ENCODE peak calls at places on chromosomes 7 and 10, in six cellular contexts. One of them, this sample, is unnamed.

GRCh38 chr7:131164025-131164899 is 163.4 kb upstream of the MKLN1 start:
- DNase-seq in right lobe of liver: no peak
- DNase-seq in sciatic nerve: no peak
- DNase-seq in activated CD4-positive, CD25-positive, alpha-beta regulatory T cell: no peak
- DNase-seq in NCI-H345: no peak
- DNase-seq in Calu3: no peak
- DNase-seq in this sample: no peak

GRCh38 chr7:11552676-11553075 is 279.3 kb downstream of the THSD7A start:
- DNase-seq in right lobe of liver: no peak
- DNase-seq in sciatic nerve: no peak
- DNase-seq in activated CD4-positive, CD25-positive, alpha-beta regulatory T cell: no peak
- DNase-seq in NCI-H345: peak
- DNase-seq in Calu3: no peak
- DNase-seq in this sample: peak

GRCh38 chr7:74429153-74429747 is 24.5 kb upstream of the GTF2IRD1 start:
- DNase-seq in right lobe of liver: no peak
- DNase-seq in sciatic nerve: no peak
- DNase-seq in activated CD4-positive, CD25-positive, alpha-beta regulatory T cell: no peak
- DNase-seq in NCI-H345: no peak
- DNase-seq in Calu3: no peak
- DNase-seq in this sample: no peak

GRCh38 chr7:33109758-33110238 is 594 bp upstream of the RP9 start:
- DNase-seq in right lobe of liver: no peak
- DNase-seq in sciatic nerve: no peak
- DNase-seq in activated CD4-positive, CD25-positive, alpha-beta regulatory T cell: no peak
- DNase-seq in NCI-H345: peak
- DNase-seq in Calu3: no peak
- DNase-seq in this sample: no peak

GRCh38 chr7:132437730-132438129 is 138.5 kb downstream of the PLXNA4 start:
- DNase-seq in right lobe of liver: no peak
- DNase-seq in sciatic nerve: no peak
- DNase-seq in activated CD4-positive, CD25-positive, alpha-beta regulatory T cell: no peak
- DNase-seq in NCI-H345: no peak
- DNase-seq in Calu3: no peak
- DNase-seq in this sample: no peak

GRCh38 chr7:77474756-77475155 is 58.6 kb upstream of the GSAP start:
- DNase-seq in right lobe of liver: no peak
- DNase-seq in sciatic nerve: no peak
- DNase-seq in activated CD4-positive, CD25-positive, alpha-beta regulatory T cell: no peak
- DNase-seq in NCI-H345: no peak
- DNase-seq in Calu3: no peak
- DNase-seq in this sample: no peak

GRCh38 chr10:110498982-110499795 is 1.5 kb downstream of the DUSP5 start:
- DNase-seq in right lobe of liver: no peak
- DNase-seq in sciatic nerve: peak
- DNase-seq in activated CD4-positive, CD25-positive, alpha-beta regulatory T cell: no peak
- DNase-seq in NCI-H345: no peak
- DNase-seq in Calu3: peak
- DNase-seq in this sample: no peak

GRCh38 chr7:69878015-69878414 is 279.7 kb downstream of the AUTS2 start:
- DNase-seq in right lobe of liver: no peak
- DNase-seq in sciatic nerve: no peak
- DNase-seq in activated CD4-positive, CD25-positive, alpha-beta regulatory T cell: no peak
- DNase-seq in NCI-H345: no peak
- DNase-seq in Calu3: no peak
- DNase-seq in this sample: no peak

GRCh38 chr7:5442757-5443305 is 19.2 kb upstream of the TNRC18 start:
- DNase-seq in right lobe of liver: no peak
- DNase-seq in sciatic nerve: no peak
- DNase-seq in activated CD4-positive, CD25-positive, alpha-beta regulatory T cell: no peak
- DNase-seq in NCI-H345: no peak
- DNase-seq in Calu3: no peak
- DNase-seq in this sample: no peak

GRCh38 chr7:66330961-66331360 is 125.8 kb downstream of the TPST1 start:
- DNase-seq in right lobe of liver: peak
- DNase-seq in sciatic nerve: no peak
- DNase-seq in activated CD4-positive, CD25-positive, alpha-beta regulatory T cell: no peak
- DNase-seq in NCI-H345: no peak
- DNase-seq in Calu3: no peak
- DNase-seq in this sample: no peak

GRCh38 chr7:24831240-24831639 is 74.0 kb upstream of the GSDME start:
- DNase-seq in right lobe of liver: no peak
- DNase-seq in sciatic nerve: no peak
- DNase-seq in activated CD4-positive, CD25-positive, alpha-beta regulatory T cell: no peak
- DNase-seq in NCI-H345: no peak
- DNase-seq in Calu3: no peak
- DNase-seq in this sample: no peak

GRCh38 chr7:114218283-114218682 is 196.3 kb upstream of the FOXP2 start:
- DNase-seq in right lobe of liver: no peak
- DNase-seq in sciatic nerve: no peak
- DNase-seq in activated CD4-positive, CD25-positive, alpha-beta regulatory T cell: no peak
- DNase-seq in NCI-H345: no peak
- DNase-seq in Calu3: no peak
- DNase-seq in this sample: no peak

GRCh38 chr10:91511549-91512330 is 101.6 kb downstream of the HECTD2 start:
- DNase-seq in right lobe of liver: no peak
- DNase-seq in sciatic nerve: no peak
- DNase-seq in activated CD4-positive, CD25-positive, alpha-beta regulatory T cell: no peak
- DNase-seq in NCI-H345: no peak
- DNase-seq in Calu3: no peak
- DNase-seq in this sample: no peak

GRCh38 chr7:47391726-47392125 is 190.2 kb downstream of the TNS3 start:
- DNase-seq in right lobe of liver: no peak
- DNase-seq in sciatic nerve: no peak
- DNase-seq in activated CD4-positive, CD25-positive, alpha-beta regulatory T cell: no peak
- DNase-seq in NCI-H345: no peak
- DNase-seq in Calu3: no peak
- DNase-seq in this sample: no peak

GRCh38 chr7:1140481-1141104 is 19.4 kb downstream of the ZFAND2A start:
- DNase-seq in right lobe of liver: no peak
- DNase-seq in sciatic nerve: peak
- DNase-seq in activated CD4-positive, CD25-positive, alpha-beta regulatory T cell: no peak
- DNase-seq in NCI-H345: no peak
- DNase-seq in Calu3: no peak
- DNase-seq in this sample: no peak

GRCh38 chr7:93902777-93903423 is 3.5 kb upstream of the GNGT1 start:
- DNase-seq in right lobe of liver: no peak
- DNase-seq in sciatic nerve: no peak
- DNase-seq in activated CD4-positive, CD25-positive, alpha-beta regulatory T cell: no peak
- DNase-seq in NCI-H345: no peak
- DNase-seq in Calu3: peak
- DNase-seq in this sample: no peak

GRCh38 chr7:2175091-2175490 is 57.7 kb downstream of the MAD1L1 start:
- DNase-seq in right lobe of liver: no peak
- DNase-seq in sciatic nerve: no peak
- DNase-seq in activated CD4-positive, CD25-positive, alpha-beta regulatory T cell: no peak
- DNase-seq in NCI-H345: no peak
- DNase-seq in Calu3: no peak
- DNase-seq in this sample: no peak

GRCh38 chr7:75889223-75889825 is 10.5 kb downstream of the RHBDD2 start:
- DNase-seq in right lobe of liver: no peak
- DNase-seq in sciatic nerve: no peak
- DNase-seq in activated CD4-positive, CD25-positive, alpha-beta regulatory T cell: no peak
- DNase-seq in NCI-H345: no peak
- DNase-seq in Calu3: no peak
- DNase-seq in this sample: no peak

GRCh38 chr10:119353438-119353837 is 146.1 kb downstream of the GRK5 start:
- DNase-seq in right lobe of liver: no peak
- DNase-seq in sciatic nerve: no peak
- DNase-seq in activated CD4-positive, CD25-positive, alpha-beta regulatory T cell: no peak
- DNase-seq in NCI-H345: no peak
- DNase-seq in Calu3: no peak
- DNase-seq in this sample: no peak

GRCh38 chr10:110680473-110681020 is 36.4 kb downstream of the RBM20 start:
- DNase-seq in right lobe of liver: no peak
- DNase-seq in sciatic nerve: no peak
- DNase-seq in activated CD4-positive, CD25-positive, alpha-beta regulatory T cell: no peak
- DNase-seq in NCI-H345: no peak
- DNase-seq in Calu3: no peak
- DNase-seq in this sample: no peak

GRCh38 chr7:152887191-152887590 is 127.6 kb downstream of the ACTR3B start:
- DNase-seq in right lobe of liver: no peak
- DNase-seq in sciatic nerve: no peak
- DNase-seq in activated CD4-positive, CD25-positive, alpha-beta regulatory T cell: no peak
- DNase-seq in NCI-H345: no peak
- DNase-seq in Calu3: no peak
- DNase-seq in this sample: no peak